ENCODE peak calls at places on chromosomes 16 and 17, in eight cellular contexts. B, K, D, A, V, U, I and Q are unnamed samples.

GRCh38 chr17:67995568-67996191 is 589 bp downstream of the C17orf58 start:
- DNase-seq in B (no peak), K (peak; percentile 47), D (peak; percentile 19), A (peak; percentile 65), V (peak; percentile 44), U (peak; percentile 16), I (peak; percentile 72), Q (peak; percentile 38)

GRCh38 chr16:4273858-4274291 is 1.1 kb upstream of the TFAP4 start:
- DNase-seq in B (peak; percentile 22), K (peak; percentile 78), D (peak; percentile 55), A (peak; percentile 67), V (peak; percentile 85), U (peak; percentile 64), I (peak; percentile 83), Q (peak; percentile 60)

GRCh38 chr17:81295678-81296381 is 723 bp upstream of the SLC38A10 start:
- DNase-seq in B (peak; percentile 33), K (no peak), D (peak; percentile 83), A (no peak), V (peak; percentile 87), U (peak; percentile 35), I (no peak), Q (no peak)

GRCh38 chr16:52498640-52499039 is 48.3 kb downstream of the TOX3 start:
- DNase-seq in B (no peak), K (no peak), D (peak; percentile 48), A (no peak), V (peak; percentile 6), U (peak; percentile 22), I (no peak), Q (no peak)

GRCh38 chr16:1174477-1175357 is 21.8 kb downstream of the CACNA1H start:
- DNase-seq in B (peak; percentile 51), K (no peak), D (no peak), A (no peak), V (no peak), U (no peak), I (no peak), Q (no peak)

GRCh38 chr17:78396436-78397335 is 18.2 kb downstream of the PGS1 start:
- DNase-seq in B (no peak), K (peak; percentile 76), D (no peak), A (no peak), V (no peak), U (no peak), I (no peak), Q (peak; percentile 58)

GRCh38 chr16:82769845-82770244 is 143.1 kb downstream of the CDH13 start:
- DNase-seq in B (no peak), K (peak; percentile 64), D (no peak), A (no peak), V (no peak), U (no peak), I (no peak), Q (no peak)

GRCh38 chr16:55257971-55258613 is 65.9 kb upstream of the IRX6 start:
- DNase-seq in B (peak; percentile 26), K (peak; percentile 26), D (peak; percentile 71), A (peak; percentile 33), V (peak; percentile 74), U (peak; percentile 61), I (no peak), Q (peak; percentile 29)

GRCh38 chr17:43471801-43472200 is 12.0 kb upstream of the DHX8 start:
- DNase-seq in B (peak; percentile 42), K (no peak), D (no peak), A (no peak), V (no peak), U (no peak), I (no peak), Q (no peak)

GRCh38 chr16:49632798-49633189 is 223.1 kb downstream of the ZNF423 start:
- DNase-seq in B (no peak), K (no peak), D (no peak), A (no peak), V (no peak), U (no peak), I (no peak), Q (no peak)

GRCh38 chr17:78409191-78409621 is 30.8 kb downstream of the PGS1 start:
- DNase-seq in B (no peak), K (no peak), D (peak; percentile 91), A (no peak), V (no peak), U (no peak), I (no peak), Q (no peak)

GRCh38 chr16:3642397-3643094 is 11.9 kb upstream of the DNASE1 start:
- DNase-seq in B (no peak), K (no peak), D (peak; percentile 42), A (no peak), V (peak; percentile 79), U (peak; percentile 62), I (peak; percentile 66), Q (no peak)

GRCh38 chr17:20063665-20064648 is 54.8 kb downstream of the SPECC1 start:
- DNase-seq in B (peak; percentile 87), K (peak; percentile 85), D (peak; percentile 54), A (peak; percentile 91), V (no peak), U (peak; percentile 95), I (peak; percentile 90), Q (peak; percentile 81)

GRCh38 chr16:27678955-27679354 is 129.0 kb downstream of the KATNIP start:
- DNase-seq in B (no peak), K (no peak), D (no peak), A (no peak), V (no peak), U (no peak), I (no peak), Q (no peak)

GRCh38 chr17:16820979-16821543 is 131.0 kb downstream of the CCDC144A start:
- DNase-seq in B (no peak), K (no peak), D (no peak), A (no peak), V (no peak), U (no peak), I (no peak), Q (no peak)

GRCh38 chr17:31495049-31495885 is 103.8 kb downstream of the RAB11FIP4 start:
- DNase-seq in B (no peak), K (peak; percentile 55), D (peak; percentile 69), A (no peak), V (no peak), U (no peak), I (no peak), Q (no peak)

GRCh38 chr17:2691069-2691871 is 20.3 kb downstream of the CLUH start:
- DNase-seq in B (no peak), K (no peak), D (no peak), A (no peak), V (no peak), U (no peak), I (no peak), Q (no peak)

GRCh38 chr16:2507679-2508064 is 6.1 kb upstream of the ATP6V0C start:
- DNase-seq in B (no peak), K (peak; percentile 70), D (peak; percentile 44), A (no peak), V (no peak), U (no peak), I (peak; percentile 80), Q (peak; percentile 57)

GRCh38 chr17:8192070-8192815 is 2.3 kb upstream of the BORCS6 start:
- DNase-seq in B (peak; percentile 85), K (peak; percentile 90), D (peak; percentile 85), A (peak; percentile 74), V (peak; percentile 98), U (peak; percentile 93), I (peak; percentile 96), Q (peak; percentile 80)

GRCh38 chr17:8188408-8188839 is 1.6 kb downstream of the BORCS6 start:
- DNase-seq in B (no peak), K (peak; percentile 27), D (no peak), A (no peak), V (no peak), U (no peak), I (no peak), Q (no peak)

GRCh38 chr17:8189711-8190477 is at the start of gene BORCS6:
- DNase-seq in B (peak; percentile 98), K (peak; percentile 99), D (peak; percentile 98), A (peak; percentile 95), V (peak; percentile 99), U (peak; percentile 99), I (peak; percentile 100), Q (peak; percentile 97)

GRCh38 chr17:8189041-8189710 is 804 bp downstream of the BORCS6 start:
- DNase-seq in B (no peak), K (peak; percentile 48), D (peak; percentile 57), A (peak; percentile 61), V (no peak), U (no peak), I (no peak), Q (peak; percentile 34)

DNA sequence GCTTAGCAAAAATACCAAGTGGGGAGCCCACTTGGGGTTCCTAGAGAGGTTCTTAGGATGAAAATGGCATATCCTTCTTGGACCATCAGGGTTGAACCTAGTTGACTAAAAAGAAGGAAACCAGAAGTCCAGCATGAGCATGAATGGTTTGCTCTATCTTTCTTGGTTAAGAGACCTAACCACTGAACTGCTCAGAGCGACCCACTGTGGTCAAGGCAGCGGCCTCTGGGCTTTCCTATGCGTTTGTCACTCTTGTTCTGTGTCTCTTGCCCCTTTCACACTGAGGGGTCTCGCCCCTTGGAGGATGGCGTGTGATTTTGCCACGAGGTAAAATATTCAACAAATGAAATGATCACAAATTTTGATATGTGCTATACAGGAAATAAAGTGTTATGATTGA is 526 bp upstream of the BORCS6 start:
- DNase-seq in B (no peak), K (peak; percentile 34), D (no peak), A (no peak), V (no peak), U (no peak), I (no peak), Q (no peak)
- H3K4me3 ChIP-seq in B (peak overlapping the region; percentile 25), K (peak overlapping the region; percentile 94), D (peak overlapping the region; percentile 66), A (no peak overlapping the region), V (no peak overlapping the region), U (peak overlapping the region; percentile 80), I (peak overlapping the region; percentile 54), Q (peak overlapping the region; percentile 83)

GRCh38 chr16:88383401-88384221 is 852 bp downstream of the ZNF469 start:
- DNase-seq in B (peak; percentile 63), K (peak; percentile 59), D (no peak), A (peak; percentile 72), V (no peak), U (peak; percentile 53), I (peak; percentile 71), Q (peak; percentile 46)
- H3K4me1 ChIP-seq in B (peaks cover 50% of the 10 kb centered on the region), K (no peaks in the 10 kb centered on the region), D (no peaks in the 10 kb centered on the region), A (peaks cover 19% of the 10 kb centered on the region), V (no peaks in the 10 kb centered on the region), U (no peaks in the 10 kb centered on the region), I (peaks cover 29% of the 10 kb centered on the region), Q (peaks cover 16% of the 10 kb centered on the region)

GRCh38 chr16:47965439-47965838 is 190.4 kb downstream of the ABCC12 start:
- DNase-seq in B (peak; percentile 50), K (no peak), D (no peak), A (no peak), V (peak; percentile 93), U (no peak), I (no peak), Q (no peak)
- H3K27ac ChIP-seq in B (no peak overlapping the region), K (no peak overlapping the region), D (no peak overlapping the region), A (no peak overlapping the region), V (no peak overlapping the region), U (no peak overlapping the region), I (no peak overlapping the region), Q (no peak overlapping the region)

GRCh38 chr17:21843318-21843865 is 151.1 kb downstream of the KCNJ18 start:
- DNase-seq in B (no peak), K (no peak), D (no peak), A (no peak), V (no peak), U (no peak), I (no peak), Q (no peak)
- H3K4me3 ChIP-seq in B (no peak overlapping the region), K (no peak overlapping the region), D (peak overlapping the region; percentile 14), A (no peak overlapping the region), V (no peak overlapping the region), U (no peak overlapping the region), I (no peak overlapping the region), Q (no peak overlapping the region)